ENCODE peak calls at places on chromosome 11, in seven cellular contexts. C is activated T-cell treated with anti-CD3 and anti-CD28 coated beads for 48 hours; Q is stimulated activated CD8-positive, alpha-beta memory T cell treated with anti-CD3 and anti-CD28 coated beads, Interleukin-15, amount 100 ng/mL, for 24 hours; I is Calu3; T is H7; B is activated gamma-delta T cell; P is posterior cingulate gyrus. K is an unnamed sample.

GRCh38 chr11:9276571-9276970 is 11.4 kb upstream of the DENND5A start:
- DNase-seq in C (no peak), Q (no peak), I (peak), T (no peak), B (no peak), P (no peak), K (no peak)

GRCh38 chr11:92224394-92225205 is at the start of gene FAT3:
- DNase-seq in C (no peak), Q (no peak), I (peak), T (peak), B (no peak), P (peak), K (no peak)

GRCh38 chr11:63165710-63166310 is 21.8 kb upstream of the SLC22A24 start:
- DNase-seq in C (no peak), Q (no peak), I (no peak), T (no peak), B (no peak), P (no peak), K (no peak)

GRCh38 chr11:93073026-93073425 is 103.6 kb downstream of the MTNR1B start:
- DNase-seq in C (no peak), Q (no peak), I (no peak), T (peak), B (no peak), P (no peak), K (no peak)

GRCh38 chr11:122246885-122247284 is 130.9 kb upstream of the BLID start:
- DNase-seq in C (no peak), Q (no peak), I (no peak), T (no peak), B (no peak), P (no peak), K (no peak)

GRCh38 chr11:74397531-74398243 is 546 bp downstream of the PGM2L1 start:
- DNase-seq in C (no peak), Q (no peak), I (peak), T (peak), B (peak), P (peak), K (no peak)

GRCh38 chr11:445765-446588 is 4.1 kb upstream of the PTDSS2 start:
- DNase-seq in C (no peak), Q (no peak), I (no peak), T (no peak), B (no peak), P (no peak), K (no peak)

GRCh38 chr11:32312865-32313403 is 122.4 kb downstream of the WT1 start:
- DNase-seq in C (peak), Q (no peak), I (peak), T (peak), B (no peak), P (no peak), K (peak)

GRCh38 chr11:130798280-130798679 is 118.0 kb downstream of the SNX19 start:
- DNase-seq in C (no peak), Q (no peak), I (no peak), T (no peak), B (no peak), P (no peak), K (peak)

K was measured in GM04504.